ENCODE peak calls at places on chromosomes 1 and 21, in nine cellular contexts. X, D, U, K, H, L, J, G and Z are unnamed samples.

GRCh38 chr1:153790282-153790995 is 15.2 kb downstream of the SLC27A3 start:
- DNase-seq in J (no peak), H (no peak), G (peak; percentile 61), K (peak; percentile 88), U (no peak), L (no peak), X (no peak), D (peak; percentile 48), Z (no peak)

GRCh38 chr1:199512037-199512710 is 515.3 kb upstream of the NR5A2 start:
- DNase-seq in L (peak; percentile 89), U (no peak), X (no peak), G (no peak), D (no peak), K (no peak), J (no peak), H (no peak), Z (peak; percentile 15)

GRCh38 chr1:93143136-93143535 is 37.1 kb downstream of the TMED5 start:
- DNase-seq in X (no peak), L (no peak), U (no peak), J (no peak), D (no peak), G (no peak), K (no peak), H (no peak), Z (no peak)

GRCh38 chr1:162916407-162916806 is 55.4 kb upstream of the CCDC190 start:
- DNase-seq in X (no peak), U (no peak), J (no peak), G (no peak), D (peak; percentile 48), H (no peak), K (peak; percentile 68), L (no peak), Z (no peak)

GRCh38 chr1:167860231-167860923 is 53.6 kb downstream of the ADCY10 start:
- DNase-seq in U (no peak), D (peak; percentile 15), L (peak; percentile 83), J (no peak), X (no peak), H (no peak), K (peak; percentile 49), G (no peak), Z (no peak)

GRCh38 chr1:223721658-223722606 is 9.6 kb downstream of the CAPN2 start:
- DNase-seq in K (peak; percentile 66), H (no peak), U (no peak), X (no peak), L (no peak), J (no peak), D (no peak), G (no peak), Z (no peak)

GRCh38 chr21:41207401-41208388 is 39.7 kb downstream of the BACE2 start:
- DNase-seq in L (no peak), H (no peak), X (no peak), U (no peak), K (peak; percentile 75), D (peak; percentile 31), G (peak; percentile 68), J (no peak), Z (no peak)

GRCh38 chr1:91546301-91546581 is 45.6 kb downstream of the CDC7 start:
- DNase-seq in G (no peak), L (no peak), U (no peak), J (no peak), X (no peak), D (no peak), K (no peak), H (no peak), Z (no peak)

GRCh38 chr1:111364690-111365089 is 62.8 kb downstream of the OVGP1 start:
- DNase-seq in H (no peak), L (no peak), X (no peak), J (no peak), D (no peak), G (no peak), U (no peak), K (no peak), Z (no peak)

GRCh38 chr1:245247791-245248789 is 93.3 kb downstream of the KIF26B start:
- DNase-seq in X (no peak), L (no peak), K (no peak), G (no peak), H (no peak), D (no peak), U (no peak), J (no peak), Z (no peak)

GRCh38 chr1:22753396-22754083 is 42.9 kb downstream of the EPHB2 start:
- DNase-seq in D (peak; percentile 67), U (no peak), L (no peak), G (no peak), X (no peak), H (no peak), K (peak; percentile 91), J (no peak), Z (no peak)

GRCh38 chr1:116066868-116067563 is 44.2 kb upstream of the MAB21L3 start:
- DNase-seq in G (no peak), H (no peak), J (no peak), U (no peak), D (peak; percentile 60), L (no peak), X (no peak), K (peak; percentile 93), Z (no peak)

GRCh38 chr1:7390604-7391000 is 380.5 kb upstream of the VAMP3 start:
- DNase-seq in L (no peak), X (no peak), H (no peak), D (no peak), K (no peak), G (no peak), J (no peak), U (no peak), Z (no peak)

GRCh38 chr1:93681549-93682412 is at the start of gene BCAR3:
- DNase-seq in D (peak; percentile 51), K (peak; percentile 83), G (peak; percentile 71), X (peak; percentile 54), H (peak; percentile 13), J (no peak), U (peak; percentile 49), L (peak; percentile 51), Z (peak; percentile 61)

GRCh38 chr1:17046043-17046657 is 7.7 kb downstream of the SDHB start:
- DNase-seq in L (peak; percentile 67), H (no peak), J (peak; percentile 54), K (peak; percentile 75), U (no peak), G (no peak), X (peak; percentile 25), D (peak; percentile 73), Z (peak; percentile 14)

GRCh38 chr1:116680752-116681151 is 13.2 kb upstream of the IGSF3 start:
- DNase-seq in X (no peak), D (no peak), U (no peak), J (no peak), G (no peak), K (no peak), L (no peak), H (no peak), Z (no peak)

GRCh38 chr1:40384887-40385286 is 11.4 kb downstream of the SMAP2 start:
- DNase-seq in X (no peak), K (no peak), D (no peak), J (no peak), L (no peak), U (no peak), G (no peak), H (no peak), Z (no peak)

GRCh38 chr1:220565670-220566069 is 37.7 kb downstream of the MARK1 start:
- DNase-seq in D (no peak), U (no peak), L (no peak), J (no peak), X (no peak), K (no peak), G (no peak), H (no peak), Z (no peak)

GRCh38 chr1:212167098-212167497 is 118.1 kb upstream of the PPP2R5A start:
- DNase-seq in U (no peak), G (no peak), X (no peak), H (no peak), K (peak; percentile 92), J (no peak), D (no peak), L (no peak), Z (no peak)

GRCh38 chr1:232066521-232066920 is 439.9 kb downstream of the DISC1 start:
- DNase-seq in J (no peak), K (no peak), U (no peak), G (no peak), D (no peak), H (no peak), L (peak; percentile 85), X (no peak), Z (no peak)

GRCh38 chr1:172351761-172352161 is 68.7 kb upstream of the C1orf105 start:
- DNase-seq in J (no peak), X (no peak), H (no peak), U (no peak), D (peak; percentile 15), K (peak; percentile 74), G (no peak), L (peak; percentile 5), Z (no peak)

GRCh38 chr1:205499789-205500188 is 4.7 kb upstream of the CDK18 start:
- DNase-seq in G (no peak), X (no peak), K (no peak), L (no peak), J (no peak), U (no peak), D (no peak), H (no peak), Z (no peak)

GRCh38 chr1:198304431-198304830 is 147.6 kb downstream of the NEK7 start:
- DNase-seq in D (no peak), K (no peak), H (no peak), X (no peak), L (no peak), U (no peak), J (no peak), G (no peak), Z (no peak)

GRCh38 chr1:200483491-200484143 is 73.8 kb upstream of the ZNF281 start:
- DNase-seq in U (peak; percentile 60), H (no peak), L (no peak), G (peak; percentile 57), D (peak; percentile 93), X (no peak), J (peak; percentile 95), K (peak; percentile 98), Z (no peak)

GRCh38 chr1:234554157-234554477 is 55.9 kb downstream of the IRF2BP2 start:
- DNase-seq in H (no peak), U (no peak), D (no peak), G (no peak), J (no peak), X (no peak), K (no peak), L (no peak), Z (no peak)

GRCh38 chr1:16954579-16954978 is 25.8 kb downstream of the MFAP2 start:
- DNase-seq in J (no peak), K (no peak), L (no peak), X (no peak), D (no peak), U (no peak), G (no peak), H (no peak), Z (no peak)

GRCh38 chr1:220962031-220962751 is 82.9 kb downstream of the HLX start:
- DNase-seq in J (peak; percentile 29), K (peak; percentile 99), D (peak; percentile 97), G (no peak), L (no peak), X (no peak), U (no peak), H (no peak), Z (no peak)

GRCh38 chr21:29382029-29382654 is 83.4 kb downstream of the BACH1 start:
- DNase-seq in H (no peak), U (no peak), D (peak; percentile 62), K (peak; percentile 53), J (peak; percentile 62), G (no peak), L (no peak), X (no peak), Z (no peak)